ENCODE peak calls at places on chromosomes 1 and 21, in five cellular contexts. A is ACHN, F is fibroblast of mammary gland, T is body of pancreas, M is T47D. S is an unnamed sample.

GRCh38 chr1:201461193-201461657 is 7.8 kb downstream of the PHLDA3 start:
- DNase-seq in A (peak; percentile 97), F (peak; percentile 99), T (peak; percentile 18), M (peak; percentile 51), S (peak; percentile 91)

GRCh38 chr1:52727114-52727586 is 897 bp downstream of the ZYG11B start:
- DNase-seq in A (no peak), F (peak; percentile 27), T (no peak), M (no peak), S (no peak)

GRCh38 chr21:33937146-33937545 is 21.5 kb upstream of the ATP5PO start:
- DNase-seq in A (no peak), F (no peak), T (no peak), M (no peak), S (no peak)

GRCh38 chr1:184383772-184384323 is 3.0 kb upstream of the C1orf21 start:
- DNase-seq in A (no peak), F (no peak), T (no peak), M (no peak), S (no peak)

GRCh38 chr1:81329061-81329460 is 471.7 kb upstream of the ADGRL2 start:
- DNase-seq in A (no peak), F (no peak), T (no peak), M (no peak), S (no peak)

GRCh38 chr1:204962742-204963632 is 80.0 kb upstream of the CNTN2 start:
- DNase-seq in A (no peak), F (no peak), T (no peak), M (no peak), S (no peak)

GRCh38 chr1:151720974-151721787 is at the start of gene RIIAD1:
- DNase-seq in A (peak; percentile 13), F (peak; percentile 7), T (no peak), M (no peak), S (no peak)

GRCh38 chr1:236526079-236526478 is 2.3 kb downstream of the LGALS8 start:
- DNase-seq in A (no peak), F (no peak), T (no peak), M (no peak), S (no peak)

GRCh38 chr1:170175032-170175431 is 29.3 kb downstream of the NTMT2 start:
- DNase-seq in A (no peak), F (peak; percentile 15), T (no peak), M (no peak), S (no peak)

GRCh38 chr21:33162436-33162921 is 67.3 kb upstream of the IFNAR2 start:
- DNase-seq in A (no peak), F (no peak), T (no peak), M (no peak), S (no peak)

GRCh38 chr1:109959974-109960744 is 24.4 kb upstream of the AHCYL1 start:
- DNase-seq in A (peak; percentile 22), F (peak; percentile 79), T (no peak), M (peak; percentile 38), S (no peak)

GRCh38 chr1:20361805-20362381 is 71.2 kb downstream of the VWA5B1 start:
- DNase-seq in A (peak; percentile 42), F (peak; percentile 69), T (peak; percentile 46), M (peak; percentile 48), S (no peak)

GRCh38 chr21:29718081-29718815 is 221.5 kb downstream of the GRIK1 start:
- DNase-seq in A (no peak), F (peak; percentile 72), T (no peak), M (no peak), S (no peak)